ENCODE peak calls at places on chromosome 6, in seven cellular contexts. F is NCI-H1417 treated with DMSO at 0.1 percent for 48 hours, D is memory B cell, X is esophagus squamous epithelium, P is cerebellum, M is dermis blood vessel endothelial cell, E is foreskin fibroblast. G is an unnamed sample.

GRCh38 chr6:42745083-42745637 is 743 bp downstream of the TBCC start:
- DNase-seq in E (peak), X (no peak), P (no peak), F (no peak), M (peak), D (no peak), G (peak)

GRCh38 chr6:115894426-115894992 is 166.2 kb downstream of the FRK start:
- DNase-seq in D (no peak), E (no peak), P (no peak), F (no peak), X (no peak), M (no peak), G (no peak)

GRCh38 chr6:68039641-68040311 is 595.3 kb upstream of the ADGRB3 start:
- DNase-seq in X (no peak), F (no peak), M (no peak), D (no peak), E (no peak), P (no peak), G (no peak)

GRCh38 chr6:29502181-29502580 is 14.4 kb upstream of the MAS1L start:
- DNase-seq in D (no peak), E (no peak), M (no peak), F (no peak), P (no peak), X (no peak), G (no peak)

GRCh38 chr6:34145161-34146020 is 496 bp downstream of the GRM4 start:
- DNase-seq in D (no peak), F (no peak), P (peak), E (peak), M (peak), X (no peak), G (no peak)

GRCh38 chr6:163711615-163712568 is 297.4 kb downstream of the QKI start:
- DNase-seq in D (peak), F (no peak), M (no peak), X (no peak), E (peak), P (peak), G (peak)

GRCh38 chr6:155106456-155107107 is 111.5 kb downstream of the TIAM2 start:
- DNase-seq in E (no peak), P (no peak), X (no peak), M (no peak), D (no peak), F (no peak), G (no peak)

GRCh38 chr6:160198577-160199211 is 59.9 kb downstream of the SLC22A2 start:
- DNase-seq in P (no peak), F (no peak), D (no peak), E (peak), X (no peak), M (no peak), G (no peak)

GRCh38 chr6:34115396-34116314 is 30.2 kb downstream of the GRM4 start:
- DNase-seq in D (no peak), P (no peak), E (peak), M (peak), F (no peak), X (no peak), G (no peak)

G was measured in ascending aorta.